ENCODE peak calls at places on chromosomes 2 and 18, in seven cellular contexts. One of them, this sample, is unnamed.

GRCh38 chr2:158315803-158316413 is 140.6 kb downstream of the CCDC148 start:
- DNase-seq in WERI-Rb-1: no peak
- DNase-seq in WTC11: no peak
- DNase-seq in CD8-positive, alpha-beta T cell: no peak
- DNase-seq in cardiac muscle cell: no peak
- DNase-seq in cardiac fibroblast: no peak
- DNase-seq in uterus: no peak
- DNase-seq in this sample: no peak

GRCh38 chr2:16635796-16636699 is 29.6 kb downstream of the CYRIA start:
- DNase-seq in WERI-Rb-1: no peak
- DNase-seq in WTC11: no peak
- DNase-seq in CD8-positive, alpha-beta T cell: no peak
- DNase-seq in cardiac muscle cell: peak
- DNase-seq in cardiac fibroblast: no peak
- DNase-seq in uterus: no peak
- DNase-seq in this sample: no peak

GRCh38 chr2:97067279-97068004 is 27.2 kb downstream of the FAHD2B start:
- DNase-seq in WERI-Rb-1: no peak
- DNase-seq in WTC11: no peak
- DNase-seq in CD8-positive, alpha-beta T cell: no peak
- DNase-seq in cardiac muscle cell: no peak
- DNase-seq in cardiac fibroblast: no peak
- DNase-seq in uterus: no peak
- DNase-seq in this sample: no peak

GRCh38 chr2:203225423-203226039 is 13.3 kb upstream of the CYP20A1 start:
- DNase-seq in WERI-Rb-1: peak
- DNase-seq in WTC11: peak
- DNase-seq in CD8-positive, alpha-beta T cell: peak
- DNase-seq in cardiac muscle cell: peak
- DNase-seq in cardiac fibroblast: peak
- DNase-seq in uterus: no peak
- DNase-seq in this sample: no peak

GRCh38 chr2:149329068-149329467 is 1.3 kb upstream of the LYPD6 start:
- DNase-seq in WERI-Rb-1: peak
- DNase-seq in WTC11: peak
- DNase-seq in CD8-positive, alpha-beta T cell: no peak
- DNase-seq in cardiac muscle cell: no peak
- DNase-seq in cardiac fibroblast: no peak
- DNase-seq in uterus: no peak
- DNase-seq in this sample: no peak

GRCh38 chr2:195318440-195319111 is 338.4 kb upstream of the SLC39A10 start:
- DNase-seq in WERI-Rb-1: peak
- DNase-seq in WTC11: no peak
- DNase-seq in CD8-positive, alpha-beta T cell: peak
- DNase-seq in cardiac muscle cell: peak
- DNase-seq in cardiac fibroblast: peak
- DNase-seq in uterus: no peak
- DNase-seq in this sample: peak

GRCh38 chr2:157107877-157108276 is 149.6 kb upstream of the GALNT5 start:
- DNase-seq in WERI-Rb-1: no peak
- DNase-seq in WTC11: no peak
- DNase-seq in CD8-positive, alpha-beta T cell: no peak
- DNase-seq in cardiac muscle cell: no peak
- DNase-seq in cardiac fibroblast: peak
- DNase-seq in uterus: no peak
- DNase-seq in this sample: no peak

GRCh38 chr2:43169987-43170732 is 56.2 kb downstream of the ZFP36L2 start:
- DNase-seq in WERI-Rb-1: peak
- DNase-seq in WTC11: peak
- DNase-seq in CD8-positive, alpha-beta T cell: peak
- DNase-seq in cardiac muscle cell: peak
- DNase-seq in cardiac fibroblast: no peak
- DNase-seq in uterus: no peak
- DNase-seq in this sample: peak

GRCh38 chr2:201151127-201152074 is 31.5 kb upstream of the CASP10 start:
- DNase-seq in WERI-Rb-1: no peak
- DNase-seq in WTC11: no peak
- DNase-seq in CD8-positive, alpha-beta T cell: no peak
- DNase-seq in cardiac muscle cell: no peak
- DNase-seq in cardiac fibroblast: peak
- DNase-seq in uterus: no peak
- DNase-seq in this sample: peak

GRCh38 chr2:154698789-154699559 is 479 bp downstream of the KCNJ3 start:
- DNase-seq in WERI-Rb-1: no peak
- DNase-seq in WTC11: peak
- DNase-seq in CD8-positive, alpha-beta T cell: no peak
- DNase-seq in cardiac muscle cell: peak
- DNase-seq in cardiac fibroblast: no peak
- DNase-seq in uterus: no peak
- DNase-seq in this sample: no peak

GRCh38 chr2:142973160-142973821 is 95.8 kb downstream of the KYNU start:
- DNase-seq in WERI-Rb-1: no peak
- DNase-seq in WTC11: no peak
- DNase-seq in CD8-positive, alpha-beta T cell: no peak
- DNase-seq in cardiac muscle cell: no peak
- DNase-seq in cardiac fibroblast: peak
- DNase-seq in uterus: no peak
- DNase-seq in this sample: no peak

GRCh38 chr2:98269274-98269673 is 77.0 kb upstream of the CNGA3 start:
- DNase-seq in WERI-Rb-1: peak
- DNase-seq in WTC11: no peak
- DNase-seq in CD8-positive, alpha-beta T cell: no peak
- DNase-seq in cardiac muscle cell: peak
- DNase-seq in cardiac fibroblast: peak
- DNase-seq in uterus: no peak
- DNase-seq in this sample: peak

GRCh38 chr2:202624133-202624532 is 10.6 kb upstream of the FAM117B start:
- DNase-seq in WERI-Rb-1: no peak
- DNase-seq in WTC11: no peak
- DNase-seq in CD8-positive, alpha-beta T cell: no peak
- DNase-seq in cardiac muscle cell: no peak
- DNase-seq in cardiac fibroblast: no peak
- DNase-seq in uterus: no peak
- DNase-seq in this sample: no peak

GRCh38 chr2:217286833-217287232 is 427.0 kb upstream of the TNP1 start:
- DNase-seq in WERI-Rb-1: no peak
- DNase-seq in WTC11: no peak
- DNase-seq in CD8-positive, alpha-beta T cell: no peak
- DNase-seq in cardiac muscle cell: no peak
- DNase-seq in cardiac fibroblast: peak
- DNase-seq in uterus: no peak
- DNase-seq in this sample: no peak

GRCh38 chr2:46384457-46384815 is 87.2 kb downstream of the EPAS1 start:
- DNase-seq in WERI-Rb-1: no peak
- DNase-seq in WTC11: no peak
- DNase-seq in CD8-positive, alpha-beta T cell: no peak
- DNase-seq in cardiac muscle cell: no peak
- DNase-seq in cardiac fibroblast: no peak
- DNase-seq in uterus: peak
- DNase-seq in this sample: no peak

GRCh38 chr2:46387886-46388515 is 90.8 kb downstream of the EPAS1 start:
- DNase-seq in WERI-Rb-1: no peak
- DNase-seq in WTC11: no peak
- DNase-seq in CD8-positive, alpha-beta T cell: no peak
- DNase-seq in cardiac muscle cell: no peak
- DNase-seq in cardiac fibroblast: no peak
- DNase-seq in uterus: peak
- DNase-seq in this sample: no peak

GRCh38 chr2:46386763-46387162 is 89.6 kb downstream of the EPAS1 start:
- DNase-seq in WERI-Rb-1: no peak
- DNase-seq in WTC11: no peak
- DNase-seq in CD8-positive, alpha-beta T cell: no peak
- DNase-seq in cardiac muscle cell: no peak
- DNase-seq in cardiac fibroblast: no peak
- DNase-seq in uterus: peak
- DNase-seq in this sample: no peak

GRCh38 chr2:46387292-46387691 is 90.1 kb downstream of the EPAS1 start:
- DNase-seq in WERI-Rb-1: no peak
- DNase-seq in WTC11: no peak
- DNase-seq in CD8-positive, alpha-beta T cell: no peak
- DNase-seq in cardiac muscle cell: no peak
- DNase-seq in cardiac fibroblast: no peak
- DNase-seq in uterus: peak
- DNase-seq in this sample: no peak

GRCh38 chr2:46385786-46386577 is 88.8 kb downstream of the EPAS1 start:
- DNase-seq in WERI-Rb-1: peak
- DNase-seq in WTC11: no peak
- DNase-seq in CD8-positive, alpha-beta T cell: no peak
- DNase-seq in cardiac muscle cell: no peak
- DNase-seq in cardiac fibroblast: peak
- DNase-seq in uterus: peak
- DNase-seq in this sample: no peak
- TF ChIP-seq CTCF in WERI-Rb-1: no peak
- TF ChIP-seq CTCF in WTC11: no peak
- TF ChIP-seq CTCF in CD8-positive, alpha-beta T cell: no peak
- TF ChIP-seq CTCF in cardiac muscle cell: no peak
- TF ChIP-seq CTCF in cardiac fibroblast: no peak
- TF ChIP-seq CTCF in uterus: no peak
- TF ChIP-seq CTCF in this sample: no peak

GRCh38 chr2:69159988-69160387 is 147.0 kb downstream of the ANTXR1 start:
- DNase-seq in WERI-Rb-1: peak
- DNase-seq in WTC11: peak
- DNase-seq in CD8-positive, alpha-beta T cell: no peak
- DNase-seq in cardiac muscle cell: no peak
- DNase-seq in cardiac fibroblast: no peak
- DNase-seq in uterus: no peak
- DNase-seq in this sample: no peak
- TF ChIP-seq CTCF in WERI-Rb-1: peak
- TF ChIP-seq CTCF in WTC11: peak
- TF ChIP-seq CTCF in CD8-positive, alpha-beta T cell: no peak
- TF ChIP-seq CTCF in cardiac muscle cell: no peak
- TF ChIP-seq CTCF in cardiac fibroblast: no peak
- TF ChIP-seq CTCF in uterus: no peak
- TF ChIP-seq CTCF in this sample: no peak

DNA sequence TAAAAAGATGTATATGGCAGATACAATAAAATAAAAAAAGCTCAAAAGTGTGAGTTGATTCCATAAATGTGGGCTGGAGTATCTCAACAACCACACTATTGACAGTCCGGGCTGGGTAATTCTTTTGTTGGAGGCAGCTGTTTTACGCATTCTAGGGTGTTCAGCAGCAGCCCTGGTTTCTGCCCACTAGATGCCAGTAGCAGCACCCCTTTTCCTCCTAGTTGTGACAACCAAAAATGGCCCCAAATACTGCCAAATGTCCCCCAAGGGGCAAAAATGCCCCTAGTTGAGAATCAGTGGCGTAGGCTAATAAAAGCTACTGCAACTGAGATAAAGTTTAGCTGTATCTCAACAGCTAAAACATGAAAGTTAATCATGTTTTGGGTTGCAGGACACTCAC is 44.7 kb downstream of the CHMP3 start:
- DNase-seq in WERI-Rb-1: peak
- DNase-seq in WTC11: peak
- DNase-seq in CD8-positive, alpha-beta T cell: peak
- DNase-seq in cardiac muscle cell: peak
- DNase-seq in cardiac fibroblast: peak
- DNase-seq in uterus: no peak
- DNase-seq in this sample: no peak
- TF ChIP-seq CTCF in WERI-Rb-1: peak
- TF ChIP-seq CTCF in WTC11: peak
- TF ChIP-seq CTCF in CD8-positive, alpha-beta T cell: peak
- TF ChIP-seq CTCF in cardiac muscle cell: peak
- TF ChIP-seq CTCF in cardiac fibroblast: peak
- TF ChIP-seq CTCF in uterus: no peak
- TF ChIP-seq CTCF in this sample: no peak

GRCh38 chr2:238308177-238308576 is 12.1 kb upstream of the TRAF3IP1 start:
- DNase-seq in WERI-Rb-1: peak
- DNase-seq in WTC11: peak
- DNase-seq in CD8-positive, alpha-beta T cell: no peak
- DNase-seq in cardiac muscle cell: no peak
- DNase-seq in cardiac fibroblast: no peak
- DNase-seq in uterus: no peak
- DNase-seq in this sample: no peak
- TF ChIP-seq CTCF in WERI-Rb-1: peak
- TF ChIP-seq CTCF in WTC11: no peak
- TF ChIP-seq CTCF in CD8-positive, alpha-beta T cell: no peak
- TF ChIP-seq CTCF in cardiac muscle cell: no peak
- TF ChIP-seq CTCF in cardiac fibroblast: peak
- TF ChIP-seq CTCF in uterus: no peak
- TF ChIP-seq CTCF in this sample: peak

GRCh38 chr18:79246309-79247108 is 149.2 kb upstream of the NFATC1 start:
- DNase-seq in WERI-Rb-1: peak
- DNase-seq in WTC11: peak
- DNase-seq in CD8-positive, alpha-beta T cell: peak
- DNase-seq in cardiac muscle cell: peak
- DNase-seq in cardiac fibroblast: peak
- DNase-seq in uterus: peak
- DNase-seq in this sample: peak
- TF ChIP-seq CTCF in WERI-Rb-1: peak
- TF ChIP-seq CTCF in WTC11: peak
- TF ChIP-seq CTCF in CD8-positive, alpha-beta T cell: peak
- TF ChIP-seq CTCF in cardiac muscle cell: peak
- TF ChIP-seq CTCF in cardiac fibroblast: peak
- TF ChIP-seq CTCF in uterus: peak
- TF ChIP-seq CTCF in this sample: peak

DNA sequence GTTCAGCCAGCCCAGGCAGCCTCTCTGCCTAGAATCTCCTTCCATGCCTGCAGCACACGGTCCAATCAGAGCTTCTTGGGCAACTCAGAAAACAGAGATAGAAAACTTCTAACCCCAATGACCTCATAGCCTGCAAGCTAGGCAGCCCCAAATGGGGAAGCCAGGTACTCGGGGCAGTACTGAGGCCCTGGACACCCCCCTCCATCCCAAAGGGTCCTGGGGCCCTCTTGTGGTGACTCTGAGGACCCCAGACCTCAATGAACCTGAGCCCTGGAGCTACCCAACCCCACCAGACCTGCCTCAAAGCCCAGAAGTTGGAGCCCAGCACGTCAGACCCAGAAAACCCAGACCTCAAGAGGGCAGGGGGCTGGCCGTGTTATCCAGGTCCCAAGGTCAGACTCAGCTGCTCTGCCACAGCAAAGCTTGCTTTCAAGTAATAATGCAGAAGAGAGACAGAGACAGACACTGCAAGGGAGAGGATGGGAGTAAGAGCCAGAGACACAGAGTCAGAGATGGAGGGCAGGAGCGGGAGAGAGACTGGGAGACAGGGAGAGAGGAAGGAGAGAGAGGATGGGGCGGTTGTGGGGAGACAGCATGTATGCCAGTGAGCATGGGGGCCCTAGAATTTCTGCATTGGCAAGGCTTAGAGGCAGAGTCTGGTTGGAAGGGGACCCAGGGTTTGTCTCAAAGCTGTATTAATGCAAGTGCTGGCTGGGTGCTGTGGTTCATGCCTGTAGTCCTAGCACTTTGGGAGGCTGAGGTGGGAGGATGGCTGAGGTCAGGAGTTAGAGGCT is 28.2 kb downstream of the SERTAD2 start:
- DNase-seq in WERI-Rb-1: peak
- DNase-seq in WTC11: peak
- DNase-seq in CD8-positive, alpha-beta T cell: no peak
- DNase-seq in cardiac muscle cell: no peak
- DNase-seq in cardiac fibroblast: no peak
- DNase-seq in uterus: no peak
- DNase-seq in this sample: no peak
- TF ChIP-seq CTCF in WERI-Rb-1: peak
- TF ChIP-seq CTCF in WTC11: no peak
- TF ChIP-seq CTCF in CD8-positive, alpha-beta T cell: no peak
- TF ChIP-seq CTCF in cardiac muscle cell: no peak
- TF ChIP-seq CTCF in cardiac fibroblast: no peak
- TF ChIP-seq CTCF in uterus: no peak
- TF ChIP-seq CTCF in this sample: no peak

This sample was measured in GM20000.